ENCODE peak calls at places on chromosomes 7 and 10, in seven cellular contexts. G, N, C, Y, F, S and R are unnamed samples.
A peak's percentile ranks its signal among the peaks of the same experiment; 100 is the strongest.

GRCh38 chr7:19776981-19777380 is 3.6 kb upstream of the TMEM196 start:
- DNase-seq in C (no peak), N (no peak), G (no peak), Y (no peak), F (no peak), S (no peak), R (no peak)

GRCh38 chr10:13453896-13454295 is 74.9 kb downstream of the BEND7 start:
- DNase-seq in S (no peak), G (no peak), C (no peak), F (no peak), N (no peak), Y (no peak), R (peak; percentile 16)

GRCh38 chr7:1210979-1211608 is 21.6 kb upstream of the UNCX start:
- DNase-seq in F (no peak), N (no peak), S (no peak), C (no peak), Y (no peak), G (no peak), R (no peak)

GRCh38 chr7:90661290-90662151 is 65.4 kb downstream of the CDK14 start:
- DNase-seq in C (no peak), G (no peak), N (no peak), S (no peak), Y (peak; percentile 46), F (no peak), R (no peak)

GRCh38 chr10:129859536-129859935 is 104.5 kb downstream of the EBF3 start:
- DNase-seq in N (no peak), S (no peak), F (no peak), G (no peak), Y (no peak), C (no peak), R (no peak)

GRCh38 chr7:142797799-142798377 is 27.1 kb downstream of the PRSS2 start:
- DNase-seq in G (no peak), C (no peak), S (no peak), F (no peak), Y (no peak), N (no peak), R (no peak)

GRCh38 chr7:154902600-154903082 is 100.3 kb downstream of the PAXIP1 start:
- DNase-seq in C (no peak), Y (no peak), S (no peak), N (no peak), F (no peak), G (no peak), R (no peak)

GRCh38 chr10:55629792-55630490 is 731.1 kb downstream of the ZWINT start:
- DNase-seq in Y (peak; percentile 4), F (no peak), N (no peak), C (peak; percentile 6), S (no peak), G (peak; percentile 75), R (no peak)

GRCh38 chr7:13024323-13024722 is 336.9 kb downstream of the ARL4A start:
- DNase-seq in C (no peak), G (no peak), F (no peak), S (no peak), N (no peak), Y (no peak), R (no peak)

GRCh38 chr10:103648951-103649532 is 155.5 kb downstream of the NEURL1 start:
- DNase-seq in F (no peak), G (no peak), Y (peak; percentile 16), S (no peak), N (no peak), C (no peak), R (no peak)

GRCh38 chr7:100152937-100153666 is 4.4 kb downstream of the LAMTOR4 start:
- DNase-seq in Y (no peak), G (no peak), S (no peak), F (no peak), N (no peak), C (no peak), R (no peak)

GRCh38 chr10:8543361-8544056 is 489.0 kb downstream of the GATA3 start:
- DNase-seq in N (no peak), G (peak; percentile 8), C (no peak), S (no peak), Y (no peak), F (no peak), R (no peak)

GRCh38 chr7:2044311-2044882 is 188.3 kb downstream of the MAD1L1 start:
- DNase-seq in F (no peak), C (no peak), Y (no peak), N (no peak), G (no peak), S (no peak), R (no peak)

GRCh38 chr7:4817178-4817905 is 41.9 kb downstream of the AP5Z1 start:
- DNase-seq in F (no peak), S (no peak), Y (no peak), C (no peak), G (no peak), N (no peak), R (no peak)

GRCh38 chr10:2978111-2978510 is 89.2 kb upstream of the PFKP start:
- DNase-seq in N (no peak), F (peak; percentile 55), S (no peak), G (peak; percentile 75), C (peak; percentile 56), Y (peak; percentile 79), R (peak; percentile 32)

GRCh38 chr7:81956520-81956919 is 186.7 kb upstream of the HGF start:
- DNase-seq in Y (peak; percentile 73), F (peak; percentile 47), N (no peak), G (peak; percentile 59), S (peak; percentile 11), C (peak; percentile 39), R (peak; percentile 30)

GRCh38 chr7:34080513-34080912 is 175.2 kb downstream of the BMPER start:
- DNase-seq in N (no peak), C (no peak), Y (peak; percentile 48), S (no peak), G (no peak), F (no peak), R (no peak)

GRCh38 chr7:33868151-33868550 is 37.2 kb upstream of the BMPER start:
- DNase-seq in S (no peak), C (no peak), N (no peak), F (no peak), Y (peak; percentile 69), G (no peak), R (no peak)

GRCh38 chr10:76743169-76743568 is 894.4 kb downstream of the KCNMA1 start:
- DNase-seq in G (no peak), S (no peak), Y (no peak), C (no peak), F (no peak), N (no peak), R (no peak)

GRCh38 chr10:98478430-98479222 is 31.9 kb upstream of the HPS1 start:
- DNase-seq in F (no peak), C (no peak), Y (peak; percentile 14), N (no peak), G (no peak), S (no peak), R (no peak)

GRCh38 chr7:26664735-26665420 is 199.5 kb downstream of the SKAP2 start:
- DNase-seq in C (no peak), F (no peak), S (no peak), Y (peak; percentile 25), G (no peak), N (no peak), R (no peak)

GRCh38 chr7:21253740-21254687 is 173.9 kb upstream of the SP4 start:
- DNase-seq in N (peak; percentile 38), F (peak; percentile 51), G (peak; percentile 50), C (peak; percentile 48), Y (peak; percentile 26), S (peak; percentile 11), R (no peak)

DNA sequence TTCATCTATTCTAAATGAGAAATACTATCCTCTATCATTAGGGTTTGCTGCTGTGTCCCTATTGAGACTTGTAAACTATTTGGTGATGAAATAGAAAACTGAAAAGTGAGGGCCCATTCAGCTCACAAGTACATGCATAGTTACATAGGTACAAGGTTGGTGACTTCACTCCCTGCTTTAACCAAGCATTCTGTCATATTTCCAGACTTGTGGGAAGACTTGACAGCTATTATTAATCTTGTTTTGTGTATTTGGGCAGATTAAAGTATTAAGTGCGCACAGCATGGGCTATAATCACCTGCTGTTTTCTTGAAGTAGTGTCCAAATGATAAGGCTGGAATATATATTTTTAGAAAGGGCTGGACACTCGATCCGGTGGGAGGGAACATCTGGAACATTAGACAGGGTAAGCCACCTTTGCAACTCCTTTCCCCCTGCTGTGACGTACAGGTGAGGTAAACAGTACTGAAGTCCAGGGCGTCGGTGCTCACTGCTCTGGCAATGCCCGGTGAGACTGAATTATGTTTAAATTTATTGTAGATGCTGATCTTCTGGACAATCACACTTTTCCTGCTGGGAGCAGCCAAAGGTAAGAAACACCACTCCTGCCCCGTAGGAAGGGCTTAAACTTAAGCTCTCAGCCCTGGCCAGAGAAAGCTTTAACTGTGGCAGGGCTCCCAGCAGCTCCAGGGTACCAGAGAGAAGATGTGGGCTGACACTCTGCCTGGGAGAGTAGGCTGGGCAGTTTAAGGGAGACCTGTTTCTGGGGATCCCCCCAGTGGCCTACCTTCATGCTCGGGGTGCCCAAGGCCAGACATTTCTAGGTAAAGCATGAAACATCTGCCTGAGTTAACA is at the start of gene PNLIPRP1:
- DNase-seq in N (no peak), C (no peak), G (no peak), F (no peak), Y (no peak), S (no peak), R (no peak)
- TF ChIP-seq CEBPB in N (no peak), C (no peak), G (no peak), F (no peak), Y (no peak), S (no peak), R (no peak)

DNA sequence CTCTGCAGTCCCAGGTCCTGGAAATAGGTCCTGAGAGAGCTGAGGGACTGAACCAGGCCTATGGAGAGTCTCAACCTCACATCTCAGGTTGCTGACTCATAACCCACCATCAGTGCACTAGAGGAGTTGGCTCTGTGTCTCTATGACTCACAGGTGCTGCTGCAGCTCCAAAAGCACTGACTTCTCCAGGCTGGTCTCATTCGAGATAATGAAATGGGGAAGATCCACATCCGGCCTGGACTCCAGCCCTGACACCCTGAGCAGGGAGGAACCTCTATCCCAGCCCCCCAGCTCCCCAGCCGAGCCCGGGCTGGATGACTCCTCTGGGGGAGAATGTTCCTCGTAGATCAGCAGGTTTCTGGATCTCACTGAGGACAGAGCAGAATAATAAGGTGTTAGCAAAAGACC is 35.5 kb upstream of the DGKI start:
- DNase-seq in G (peak; percentile 74), Y (peak; percentile 100), C (no peak), F (peak; percentile 85), N (no peak), S (peak; percentile 60), R (peak; percentile 43)
- TF ChIP-seq CEBPB in G (no peak), Y (no peak), C (no peak), F (no peak), N (no peak), S (no peak), R (no peak)

GRCh38 chr10:5476918-5477525 is 22.3 kb downstream of the CALML5 start:
- DNase-seq in F (no peak), S (no peak), Y (no peak), G (no peak), N (no peak), C (no peak), R (no peak)
- TF ChIP-seq CEBPB in F (no peak), S (no peak), Y (no peak), G (no peak), N (no peak), C (no peak), R (no peak)

DNA sequence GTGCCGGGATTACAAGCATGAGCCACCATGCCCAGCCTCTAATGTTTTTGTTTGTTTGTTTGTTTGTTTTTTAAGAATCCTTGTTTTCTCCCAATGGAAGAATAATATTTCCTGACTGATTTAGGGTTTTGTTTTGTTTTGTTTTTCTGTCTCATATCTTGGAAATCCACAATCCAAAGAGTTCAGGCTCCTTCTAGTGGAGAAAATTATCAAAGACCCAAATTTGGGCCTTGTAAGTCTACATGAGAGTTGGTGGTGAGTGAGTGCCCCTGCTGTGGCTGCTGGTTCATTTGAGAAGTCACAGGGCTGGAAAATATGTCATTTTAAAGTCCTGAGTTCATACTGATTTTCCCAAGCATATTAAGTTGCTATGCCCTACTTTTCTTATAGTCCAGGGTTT is 33.5 kb upstream of the KLHL7 start:
- DNase-seq in G (peak; percentile 9), Y (peak; percentile 28), S (no peak), C (no peak), F (no peak), N (no peak), R (no peak)
- TF ChIP-seq CEBPB in G (no peak), Y (no peak), S (no peak), C (no peak), F (no peak), N (no peak), R (no peak)